ENCODE peak calls at places on chromosomes 6 and 20, in six cellular contexts. H is CD4-positive, alpha-beta memory T cell; E is stomach; L is upper lobe of right lung; O is right lobe of liver; X is mesendoderm. I is an unnamed sample.

GRCh38 chr6:158870418-158870957 is 51.3 kb upstream of the EZR start:
- DNase-seq in E (no peak), L (no peak), H (no peak), O (no peak), X (no peak), I (no peak)

GRCh38 chr6:20847904-20848303 is 313.6 kb downstream of the CDKAL1 start:
- DNase-seq in H (no peak), O (no peak), X (no peak), E (no peak), L (no peak), I (no peak)

GRCh38 chr6:90076471-90076870 is 182.2 kb downstream of the GJA10 start:
- DNase-seq in H (no peak), E (no peak), O (no peak), X (no peak), L (no peak), I (no peak)

GRCh38 chr6:106799008-106799952 is 169.9 kb downstream of the QRSL1 start:
- DNase-seq in L (no peak), E (no peak), O (no peak), H (no peak), X (peak), I (no peak)

GRCh38 chr20:20635006-20635405 is 77.4 kb downstream of the RALGAPA2 start:
- DNase-seq in H (no peak), O (no peak), L (no peak), X (no peak), E (no peak), I (no peak)

GRCh38 chr6:38974389-38975133 is 74.0 kb upstream of the GLP1R start:
- DNase-seq in X (peak), H (no peak), L (no peak), E (no peak), O (no peak), I (no peak)

GRCh38 chr6:217048-217659 is 75.1 kb upstream of the DUSP22 start:
- DNase-seq in H (no peak), X (peak), E (peak), L (peak), O (no peak), I (no peak)

GRCh38 chr20:38094373-38094775 is 60.8 kb downstream of the RPRD1B start:
- DNase-seq in X (peak), L (no peak), O (no peak), E (peak), H (peak), I (no peak)

GRCh38 chr20:58787211-58788067 is 63.3 kb downstream of the GNAS-AS1 start:
- DNase-seq in X (no peak), H (no peak), L (no peak), O (no peak), E (no peak), I (no peak)

GRCh38 chr6:39777218-39777617 is 15.0 kb upstream of the DAAM2 start:
- DNase-seq in H (no peak), X (no peak), O (no peak), E (no peak), L (no peak), I (no peak)

GRCh38 chr20:52105045-52105572 is 86.5 kb downstream of the ZFP64 start:
- DNase-seq in E (no peak), H (no peak), L (peak), O (peak), X (peak), I (no peak)
- H3K4me3 ChIP-seq in E (peak), H (no peak), L (peak), O (no peak), X (peak), I (peak)

GRCh38 chr20:36407196-36407733 is 101.1 kb downstream of the DLGAP4 start:
- DNase-seq in X (no peak), O (no peak), H (no peak), E (no peak), L (no peak), I (no peak)

GRCh38 chr20:36404435-36404978 is 98.4 kb downstream of the DLGAP4 start:
- DNase-seq in X (no peak), O (no peak), H (no peak), L (no peak), E (no peak), I (no peak)

GRCh38 chr20:36402708-36403107 is 96.6 kb downstream of the DLGAP4 start:
- DNase-seq in X (no peak), L (no peak), O (no peak), E (no peak), H (no peak), I (no peak)

GRCh38 chr20:36408219-36408618 is 102.1 kb downstream of the DLGAP4 start:
- DNase-seq in H (no peak), O (no peak), X (no peak), L (no peak), E (peak), I (no peak)

DNA sequence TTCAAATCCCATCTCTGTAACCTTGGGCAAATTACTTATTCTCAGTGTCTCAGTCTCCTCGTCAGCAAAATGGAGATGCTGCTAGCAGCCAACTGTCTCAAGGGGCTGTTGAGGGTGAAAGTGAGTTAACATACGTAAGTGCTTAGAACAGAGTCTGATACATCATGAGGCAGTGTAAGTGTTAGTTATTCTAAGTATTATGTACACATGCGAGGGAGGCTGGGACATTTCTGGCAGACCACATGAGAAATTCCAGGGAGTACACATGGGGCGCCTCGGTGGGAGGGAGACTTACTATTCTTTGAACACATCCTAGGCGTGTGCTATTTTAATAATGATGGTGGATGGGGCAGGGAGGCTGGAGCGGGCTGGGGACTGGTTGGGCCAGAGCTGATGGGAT is 99.1 kb downstream of the DLGAP4 start:
- DNase-seq in O (no peak), H (no peak), X (no peak), E (no peak), L (no peak), I (no peak)
- H3K27ac ChIP-seq in O (no peak), H (no peak), X (no peak), E (no peak), L (no peak), I (no peak)

DNA sequence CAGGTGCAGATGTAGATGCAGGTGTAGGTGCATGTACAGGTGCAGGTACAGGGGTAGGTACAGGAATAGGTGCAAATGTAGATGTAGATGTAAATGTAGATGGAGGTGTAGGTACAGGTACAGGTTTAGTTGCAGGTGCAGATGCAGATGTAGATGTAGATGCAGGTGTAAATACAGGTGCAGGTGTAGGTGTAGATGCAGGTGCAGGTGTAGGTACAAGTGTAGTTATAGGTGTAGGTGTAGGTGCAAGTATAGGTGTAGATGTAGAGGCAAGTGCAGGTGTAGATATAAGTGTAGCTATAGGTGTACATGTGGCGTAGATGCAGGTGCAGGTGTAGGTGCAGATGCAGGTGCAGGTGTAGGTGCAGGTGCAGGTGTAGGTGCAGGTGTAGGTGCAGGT is 34.2 kb upstream of the CDH4 start:
- DNase-seq in E (no peak), X (no peak), H (no peak), L (no peak), O (no peak), I (no peak)
- H3K4me3 ChIP-seq in E (no peak), X (no peak), H (no peak), L (no peak), O (no peak), I (no peak)

DNA sequence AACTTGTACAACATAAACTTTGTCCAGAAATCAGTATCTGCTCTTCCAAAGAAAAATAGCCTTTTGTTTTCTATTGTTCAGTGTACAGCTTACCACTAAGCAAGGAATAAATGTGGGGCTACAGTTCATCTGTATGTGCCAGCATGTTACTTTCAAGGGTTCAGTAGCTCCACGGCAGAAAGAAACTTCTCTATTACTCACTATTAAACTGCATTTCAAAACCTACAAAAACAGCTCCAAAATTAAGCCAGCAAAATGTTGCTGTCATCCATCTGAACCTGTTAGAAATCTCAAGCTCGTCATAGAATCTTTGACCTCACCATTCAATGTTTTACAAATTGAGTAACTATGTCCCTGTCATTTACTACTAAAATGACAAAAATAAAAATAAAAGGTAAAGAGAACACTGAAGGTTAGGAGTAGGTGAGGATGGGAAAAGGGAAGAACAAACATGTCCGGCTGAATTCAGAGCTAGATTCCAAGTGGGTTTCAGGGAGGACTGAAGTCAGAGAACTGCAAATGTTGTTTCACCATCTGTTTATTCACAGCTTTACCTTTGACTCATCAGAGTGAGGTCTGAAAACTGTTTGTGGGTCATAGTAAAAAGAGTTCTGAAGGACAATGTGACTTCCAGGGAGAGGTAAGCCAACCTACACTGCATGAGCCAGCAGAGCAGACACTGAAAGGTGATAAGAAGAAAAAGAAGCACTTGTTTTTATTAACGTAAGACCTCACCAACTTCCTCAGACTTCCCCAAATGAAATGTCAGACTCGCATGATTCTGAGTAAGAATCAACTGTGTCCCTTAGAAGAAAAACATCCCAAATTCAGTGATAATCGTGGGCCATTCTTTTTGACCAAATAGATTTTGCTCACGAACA is 62.0 kb downstream of the ATXN1 start:
- DNase-seq in O (no peak), H (no peak), L (no peak), E (no peak), X (no peak), I (no peak)
- H3K27ac ChIP-seq in O (peak), H (peak), L (peak), E (peak), X (no peak), I (peak)